ENCODE peak calls at places on chromosomes 5 and 9, in eight cellular contexts. K, X, F, N, H, A, I and U are unnamed samples.

GRCh38 chr9:87996355-87996860 is 22.1 kb upstream of the CDK20 start:
- DNase-seq in H (no peak), K (no peak), I (no peak), X (no peak), N (no peak), F (no peak), A (no peak), U (no peak)

GRCh38 chr9:88230612-88231011 is 92.3 kb upstream of the SPATA31C2 start:
- DNase-seq in F (no peak), K (no peak), H (no peak), X (no peak), I (no peak), N (no peak), A (no peak), U (no peak)

GRCh38 chr5:41009228-41009627 is 61.9 kb downstream of the MROH2B start:
- DNase-seq in K (no peak), X (no peak), N (no peak), H (no peak), I (no peak), F (peak; percentile 52), A (no peak), U (peak; percentile 83)

GRCh38 chr9:121823451-121824169 is 172.2 kb downstream of the DAB2IP start:
- DNase-seq in I (no peak), A (no peak), F (no peak), N (no peak), X (peak; percentile 25), H (no peak), K (no peak), U (no peak)

GRCh38 chr5:151104795-151105194 is 24.0 kb upstream of the TNIP1 start:
- DNase-seq in K (peak; percentile 79), A (no peak), F (peak; percentile 95), N (no peak), X (peak; percentile 64), I (peak; percentile 65), H (no peak), U (no peak)

GRCh38 chr9:112129246-112129645 is 45.9 kb downstream of the SUSD1 start:
- DNase-seq in I (no peak), A (no peak), X (no peak), N (no peak), F (no peak), H (no peak), K (no peak), U (no peak)

GRCh38 chr5:149596712-149597111 is 15.4 kb downstream of the ARHGEF37 start:
- DNase-seq in H (no peak), A (peak; percentile 14), K (no peak), F (no peak), I (no peak), N (no peak), X (no peak), U (no peak)

GRCh38 chr5:1392261-1392660 is 47.4 kb upstream of the CLPTM1L start:
- DNase-seq in A (no peak), F (no peak), X (no peak), H (peak; percentile 27), K (peak; percentile 23), N (peak; percentile 31), I (no peak), U (no peak)

GRCh38 chr9:99124534-99124933 is 19.6 kb downstream of the TGFBR1 start:
- DNase-seq in X (no peak), I (no peak), A (no peak), H (no peak), F (no peak), N (no peak), K (no peak), U (no peak)

DNA sequence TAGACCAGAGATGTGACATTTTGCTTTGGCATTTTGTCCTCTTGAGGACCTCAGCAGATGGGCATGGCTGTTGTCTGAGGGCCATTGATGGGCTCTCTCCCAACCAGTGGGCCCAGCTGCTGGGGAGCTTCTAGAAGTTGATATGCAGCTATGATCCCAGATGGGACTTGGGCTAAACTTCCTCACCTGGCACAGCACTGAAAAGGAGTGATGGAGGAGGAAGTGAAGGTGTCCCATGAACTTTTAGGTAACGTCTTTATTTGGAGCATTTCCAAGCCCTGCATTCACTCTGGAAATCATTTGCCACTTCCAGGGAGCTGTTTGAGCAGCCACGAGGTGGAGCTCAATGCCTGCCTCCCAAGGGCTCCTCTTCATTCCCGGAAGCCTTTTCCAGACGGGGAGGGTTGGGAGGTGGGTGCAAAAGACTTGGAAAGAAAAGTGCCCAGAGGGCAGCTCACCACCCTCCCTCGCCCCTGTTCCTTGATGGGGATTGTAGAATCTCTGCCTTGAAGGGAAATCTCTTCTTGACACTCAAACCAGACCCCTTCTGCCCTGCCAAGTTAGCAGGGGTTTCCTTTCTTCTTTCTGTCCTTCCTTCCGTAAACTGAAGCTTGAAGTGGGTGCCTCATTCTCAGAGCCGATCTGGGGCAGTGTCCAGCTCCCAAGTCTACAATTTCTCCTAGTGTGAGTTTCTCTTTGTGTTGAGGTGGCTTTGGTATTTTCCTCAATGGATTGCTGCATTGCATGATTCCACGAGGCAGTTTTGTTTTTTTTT is 18.1 kb upstream of the NEUROG1 start:
- DNase-seq in X (peak; percentile 61), A (peak; percentile 78), N (peak; percentile 55), F (peak; percentile 32), H (no peak), I (no peak), K (no peak), U (peak; percentile 29)
- TF ChIP-seq CTCF in X (no peak), A (peak; percentile 68), N (no peak), F (peak; percentile 46), H (peak; percentile 31), I (no peak), K (peak; percentile 6), U (peak; percentile 59)

DNA sequence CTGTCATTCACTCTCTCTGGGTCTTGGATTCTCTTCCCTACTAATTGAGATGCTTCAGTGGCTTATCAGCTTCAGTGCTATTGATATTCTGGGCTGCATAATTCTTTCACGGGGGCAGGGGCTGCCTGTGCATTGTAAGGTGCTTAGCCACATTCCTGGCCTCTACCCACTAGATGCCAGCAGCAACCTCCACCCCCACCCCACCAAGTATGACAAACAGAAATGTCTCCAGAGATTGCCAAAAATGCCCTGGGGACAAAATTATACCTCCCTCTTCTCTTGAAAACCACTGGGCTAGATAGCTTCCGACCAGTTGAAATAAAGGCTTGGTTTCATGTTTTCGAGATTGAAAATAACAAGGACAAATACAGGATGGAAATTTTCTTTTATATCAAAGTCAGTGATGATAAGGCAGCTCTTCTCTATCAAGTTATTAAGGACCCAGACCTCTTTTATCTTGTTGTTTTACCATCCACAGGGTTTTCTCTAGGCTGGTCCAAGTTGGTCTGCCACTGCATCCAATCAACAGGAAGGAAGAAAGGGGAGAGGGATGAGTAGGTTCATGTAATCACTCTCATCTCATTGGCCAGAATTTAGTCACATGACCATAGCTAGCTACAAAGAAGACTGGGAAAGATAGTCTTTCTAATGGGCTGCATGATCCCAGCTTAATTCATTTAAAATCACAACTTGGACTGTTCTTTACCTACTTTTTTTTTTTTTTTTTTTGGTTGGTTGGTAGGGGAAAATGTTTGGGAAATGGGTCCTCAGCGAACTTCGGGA is 92.1 kb upstream of the RANBP3L start:
- DNase-seq in X (no peak), N (no peak), K (no peak), H (no peak), F (no peak), A (no peak), I (no peak), U (no peak)
- H3K4me1 ChIP-seq in X (no peaks in the 10 kb centered on the region), N (no peaks in the 10 kb centered on the region), K (no peaks in the 10 kb centered on the region), H (no peaks in the 10 kb centered on the region), F (no peaks in the 10 kb centered on the region), A (no peaks in the 10 kb centered on the region), I (peaks cover 4% of the 10 kb centered on the region), U (no peaks in the 10 kb centered on the region)

DNA sequence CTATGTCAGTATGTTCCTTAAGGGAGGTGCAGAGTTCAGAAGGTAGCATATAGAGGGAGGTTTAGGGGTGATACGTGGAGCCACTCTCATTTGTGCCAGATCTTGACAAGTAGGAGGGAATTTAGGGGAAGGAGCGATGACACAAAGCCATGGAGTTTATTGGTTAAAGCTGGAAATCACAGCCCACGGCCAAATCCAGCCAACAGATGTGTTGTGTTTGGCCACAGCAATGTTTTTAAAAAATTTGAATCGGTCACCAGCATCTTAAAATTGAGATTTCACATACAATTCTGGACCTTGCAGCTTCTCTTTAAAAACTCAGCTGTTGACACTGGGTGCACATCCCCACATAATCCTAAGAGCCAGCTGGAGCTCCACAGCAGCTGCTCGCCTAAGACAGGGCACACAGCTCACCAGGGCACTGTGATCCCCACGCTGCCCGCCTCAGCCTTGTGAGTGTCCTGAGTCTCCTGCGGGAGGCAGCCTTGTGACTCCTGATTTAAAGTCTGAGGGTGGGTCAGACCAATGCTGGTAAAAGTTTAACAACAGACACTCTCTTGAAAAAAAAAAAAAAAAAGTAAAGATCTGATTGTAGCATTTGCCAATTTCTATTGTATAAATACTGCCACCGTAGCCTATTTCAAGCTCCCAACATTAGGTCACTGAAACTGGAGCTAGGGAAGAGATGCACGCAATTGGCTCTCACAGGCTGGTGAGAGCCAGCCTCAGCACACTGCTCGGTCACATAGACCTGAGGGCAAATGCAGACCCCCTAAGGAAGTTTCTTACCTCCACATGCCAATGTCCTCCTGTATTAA is 124.9 kb downstream of the HSD17B3 start:
- DNase-seq in X (peak; percentile 54), H (no peak), A (peak; percentile 53), N (no peak), F (no peak), I (no peak), K (no peak), U (no peak)
- TF ChIP-seq CTCF in X (no peak), H (no peak), A (peak; percentile 41), N (no peak), F (no peak), I (no peak), K (no peak), U (no peak)

DNA sequence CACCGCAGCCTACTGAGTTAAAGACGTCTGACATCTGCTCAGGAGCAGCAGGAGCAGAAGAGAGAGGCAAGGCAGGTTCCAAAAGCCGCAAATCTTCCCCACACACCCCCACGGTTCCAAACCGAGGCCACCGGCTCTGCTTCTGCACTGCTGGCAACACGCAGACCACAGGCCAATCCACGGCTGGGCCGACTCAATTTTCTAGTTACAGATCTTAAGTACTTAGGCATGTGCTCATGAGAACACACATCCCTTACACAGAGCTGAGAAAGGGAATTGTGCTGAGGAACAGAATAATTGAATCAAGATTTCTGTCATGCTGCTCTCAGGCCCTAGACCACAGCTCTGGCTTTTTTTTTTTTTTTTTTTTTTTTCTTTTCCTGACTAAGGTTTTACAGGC is 32.6 kb downstream of the PAX5 start:
- DNase-seq in K (no peak), F (no peak), H (no peak), I (no peak), X (no peak), A (no peak), N (no peak), U (no peak)
- H3K4me1 ChIP-seq in K (no peaks in the 10 kb centered on the region), F (no peaks in the 10 kb centered on the region), H (no peaks in the 10 kb centered on the region), I (peaks cover 2% of the 10 kb centered on the region), X (peaks cover 15% of the 10 kb centered on the region), A (peaks cover 35% of the 10 kb centered on the region), N (no peaks in the 10 kb centered on the region), U (no peaks in the 10 kb centered on the region)

DNA sequence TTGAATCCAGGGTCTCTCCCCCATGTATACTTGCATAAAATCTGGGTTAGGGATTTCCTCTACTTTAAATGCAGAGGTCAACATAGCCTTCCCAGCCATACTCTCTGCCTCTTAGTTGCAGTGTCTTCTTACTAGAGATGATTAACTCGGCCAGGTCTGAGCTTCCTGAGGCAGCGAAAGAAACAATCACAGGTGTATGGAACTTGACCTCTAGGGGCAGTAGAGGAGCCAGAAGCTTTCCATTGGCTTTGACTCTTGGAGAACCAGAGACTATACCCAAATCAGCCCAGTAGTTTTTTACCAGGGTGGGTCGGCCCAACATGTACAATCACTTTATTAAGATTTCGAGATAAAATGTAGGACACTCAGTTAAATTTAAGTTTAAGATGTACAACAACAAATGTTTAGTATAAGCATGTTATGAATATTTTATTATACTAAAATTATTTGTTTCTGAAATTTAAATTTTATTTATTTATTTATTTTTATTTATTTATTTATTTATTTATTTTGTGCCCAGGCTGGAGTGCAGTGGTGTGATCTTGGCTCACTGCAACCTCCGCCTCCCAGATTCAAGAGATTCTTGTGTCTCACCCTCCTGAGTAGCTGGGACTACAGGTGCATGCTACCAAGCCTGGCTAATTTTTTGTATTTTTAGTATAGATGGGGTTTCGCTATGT is 48.0 kb upstream of the DMRT3 start:
- DNase-seq in H (no peak), N (no peak), K (no peak), X (no peak), A (peak; percentile 90), F (peak; percentile 1), I (no peak), U (no peak)
- TF ChIP-seq CTCF in H (peak; percentile 36), N (no peak), K (no peak), X (no peak), A (peak; percentile 76), F (peak; percentile 44), I (no peak), U (peak; percentile 60)